ENCODE peak calls at places on chromosome 21, in nine cellular contexts. One of them, this sample, is unnamed.

GRCh38 chr21:24045775-24046215 is 1561.5 kb downstream of the MRPL39 start:
- DNase-seq in SK-N-SH: peak
- DNase-seq in PC-3: peak
- DNase-seq in neural progenitor cell: peak
- DNase-seq in MM.1S: peak
- DNase-seq in hepatocyte: peak
- DNase-seq in GM23248: peak
- DNase-seq in HCT116: no peak
- DNase-seq in GM23338: peak
- DNase-seq in this sample: no peak

GRCh38 chr21:27425172-27425571 is 458.3 kb upstream of the ADAMTS5 start:
- DNase-seq in SK-N-SH: no peak
- DNase-seq in PC-3: no peak
- DNase-seq in neural progenitor cell: no peak
- DNase-seq in MM.1S: no peak
- DNase-seq in hepatocyte: no peak
- DNase-seq in GM23248: peak
- DNase-seq in HCT116: no peak
- DNase-seq in GM23338: peak
- DNase-seq in this sample: no peak

GRCh38 chr21:31911138-31911907 is 38.5 kb downstream of the HUNK start:
- DNase-seq in SK-N-SH: no peak
- DNase-seq in PC-3: peak
- DNase-seq in neural progenitor cell: no peak
- DNase-seq in MM.1S: no peak
- DNase-seq in hepatocyte: peak
- DNase-seq in GM23248: peak
- DNase-seq in HCT116: no peak
- DNase-seq in GM23338: no peak
- DNase-seq in this sample: no peak

GRCh38 chr21:31599563-31599962 is 59.9 kb upstream of the SOD1 start:
- DNase-seq in SK-N-SH: no peak
- DNase-seq in PC-3: no peak
- DNase-seq in neural progenitor cell: no peak
- DNase-seq in MM.1S: no peak
- DNase-seq in hepatocyte: no peak
- DNase-seq in GM23248: no peak
- DNase-seq in HCT116: no peak
- DNase-seq in GM23338: no peak
- DNase-seq in this sample: no peak

GRCh38 chr21:38920631-38921398 is 115.1 kb downstream of the ETS2 start:
- DNase-seq in SK-N-SH: no peak
- DNase-seq in PC-3: peak
- DNase-seq in neural progenitor cell: no peak
- DNase-seq in MM.1S: no peak
- DNase-seq in hepatocyte: no peak
- DNase-seq in GM23248: peak
- DNase-seq in HCT116: no peak
- DNase-seq in GM23338: no peak
- DNase-seq in this sample: no peak

GRCh38 chr21:19853709-19854575 is 1144.3 kb upstream of the NCAM2 start:
- DNase-seq in SK-N-SH: no peak
- DNase-seq in PC-3: no peak
- DNase-seq in neural progenitor cell: no peak
- DNase-seq in MM.1S: peak
- DNase-seq in hepatocyte: peak
- DNase-seq in GM23248: no peak
- DNase-seq in HCT116: no peak
- DNase-seq in GM23338: peak
- DNase-seq in this sample: no peak

GRCh38 chr21:29091032-29091431 is 17.6 kb upstream of the CCT8 start:
- DNase-seq in SK-N-SH: no peak
- DNase-seq in PC-3: peak
- DNase-seq in neural progenitor cell: no peak
- DNase-seq in MM.1S: no peak
- DNase-seq in hepatocyte: no peak
- DNase-seq in GM23248: peak
- DNase-seq in HCT116: no peak
- DNase-seq in GM23338: no peak
- DNase-seq in this sample: no peak

GRCh38 chr21:28237661-28238060 is 755.0 kb downstream of the LTN1 start:
- DNase-seq in SK-N-SH: no peak
- DNase-seq in PC-3: no peak
- DNase-seq in neural progenitor cell: no peak
- DNase-seq in MM.1S: no peak
- DNase-seq in hepatocyte: no peak
- DNase-seq in GM23248: no peak
- DNase-seq in HCT116: no peak
- DNase-seq in GM23338: no peak
- DNase-seq in this sample: no peak

GRCh38 chr21:21788591-21788990 is 790.4 kb downstream of the NCAM2 start:
- DNase-seq in SK-N-SH: no peak
- DNase-seq in PC-3: no peak
- DNase-seq in neural progenitor cell: no peak
- DNase-seq in MM.1S: no peak
- DNase-seq in hepatocyte: no peak
- DNase-seq in GM23248: no peak
- DNase-seq in HCT116: no peak
- DNase-seq in GM23338: no peak
- DNase-seq in this sample: no peak

GRCh38 chr21:33109574-33110339 is 39.8 kb downstream of the OLIG1 start:
- DNase-seq in SK-N-SH: no peak
- DNase-seq in PC-3: no peak
- DNase-seq in neural progenitor cell: peak
- DNase-seq in MM.1S: no peak
- DNase-seq in hepatocyte: peak
- DNase-seq in GM23248: no peak
- DNase-seq in HCT116: no peak
- DNase-seq in GM23338: peak
- DNase-seq in this sample: no peak

GRCh38 chr21:34792504-34793089 is 123.8 kb downstream of the CLIC6 start:
- DNase-seq in SK-N-SH: no peak
- DNase-seq in PC-3: no peak
- DNase-seq in neural progenitor cell: no peak
- DNase-seq in MM.1S: no peak
- DNase-seq in hepatocyte: no peak
- DNase-seq in GM23248: no peak
- DNase-seq in HCT116: no peak
- DNase-seq in GM23338: no peak
- DNase-seq in this sample: no peak

GRCh38 chr21:34793471-34793870 is 124.7 kb downstream of the CLIC6 start:
- DNase-seq in SK-N-SH: no peak
- DNase-seq in PC-3: no peak
- DNase-seq in neural progenitor cell: no peak
- DNase-seq in MM.1S: no peak
- DNase-seq in hepatocyte: no peak
- DNase-seq in GM23248: no peak
- DNase-seq in HCT116: no peak
- DNase-seq in GM23338: no peak
- DNase-seq in this sample: no peak

GRCh38 chr21:34795152-34796141 is 126.7 kb downstream of the CLIC6 start:
- DNase-seq in SK-N-SH: no peak
- DNase-seq in PC-3: peak
- DNase-seq in neural progenitor cell: no peak
- DNase-seq in MM.1S: no peak
- DNase-seq in hepatocyte: peak
- DNase-seq in GM23248: peak
- DNase-seq in HCT116: peak
- DNase-seq in GM23338: no peak
- DNase-seq in this sample: no peak

GRCh38 chr21:34796518-34797201 is 127.9 kb downstream of the CLIC6 start:
- DNase-seq in SK-N-SH: no peak
- DNase-seq in PC-3: peak
- DNase-seq in neural progenitor cell: no peak
- DNase-seq in MM.1S: no peak
- DNase-seq in hepatocyte: peak
- DNase-seq in GM23248: peak
- DNase-seq in HCT116: peak
- DNase-seq in GM23338: peak
- DNase-seq in this sample: no peak

DNA sequence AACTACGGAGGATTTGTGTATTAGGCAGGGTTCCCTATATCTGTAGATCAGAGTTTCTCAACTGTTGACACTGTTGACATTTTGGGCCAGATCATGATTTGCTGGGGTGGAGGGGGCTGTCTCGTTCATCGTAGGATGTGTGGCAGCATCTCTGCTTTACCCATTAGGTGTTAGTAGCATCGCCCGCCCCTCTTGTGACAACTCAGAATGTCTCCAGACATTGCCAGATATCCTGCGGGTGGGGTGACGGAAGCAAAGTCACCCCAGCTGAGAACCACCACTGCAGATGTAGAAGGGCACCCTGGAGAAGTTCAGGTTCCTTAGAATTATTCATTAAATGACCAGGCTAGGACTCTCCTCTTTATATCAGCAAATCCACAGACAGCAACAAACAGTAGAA is 125.9 kb downstream of the CLIC6 start:
- DNase-seq in SK-N-SH: no peak
- DNase-seq in PC-3: no peak
- DNase-seq in neural progenitor cell: no peak
- DNase-seq in MM.1S: no peak
- DNase-seq in hepatocyte: no peak
- DNase-seq in GM23248: no peak
- DNase-seq in HCT116: no peak
- DNase-seq in GM23338: no peak
- DNase-seq in this sample: no peak
- H3K4me2 ChIP-seq in SK-N-SH: no peak
- H3K4me2 ChIP-seq in PC-3: peak
- H3K4me2 ChIP-seq in neural progenitor cell: peak
- H3K4me2 ChIP-seq in MM.1S: no peak
- H3K4me2 ChIP-seq in hepatocyte: peak
- H3K4me2 ChIP-seq in GM23248: peak
- H3K4me2 ChIP-seq in HCT116: peak
- H3K4me2 ChIP-seq in GM23338: no peak
- H3K4me2 ChIP-seq in this sample: no peak

GRCh38 chr21:41168391-41169257 is 664 bp downstream of the BACE2 start:
- DNase-seq in SK-N-SH: peak
- DNase-seq in PC-3: peak
- DNase-seq in neural progenitor cell: peak
- DNase-seq in MM.1S: peak
- DNase-seq in hepatocyte: peak
- DNase-seq in GM23248: peak
- DNase-seq in HCT116: no peak
- DNase-seq in GM23338: peak
- DNase-seq in this sample: no peak

GRCh38 chr21:41171210-41171609 is 3.2 kb downstream of the BACE2 start:
- DNase-seq in SK-N-SH: no peak
- DNase-seq in PC-3: peak
- DNase-seq in neural progenitor cell: no peak
- DNase-seq in MM.1S: no peak
- DNase-seq in hepatocyte: no peak
- DNase-seq in GM23248: no peak
- DNase-seq in HCT116: no peak
- DNase-seq in GM23338: no peak
- DNase-seq in this sample: no peak

GRCh38 chr21:41169258-41169576 is 1.3 kb downstream of the BACE2 start:
- DNase-seq in SK-N-SH: no peak
- DNase-seq in PC-3: no peak
- DNase-seq in neural progenitor cell: no peak
- DNase-seq in MM.1S: no peak
- DNase-seq in hepatocyte: no peak
- DNase-seq in GM23248: no peak
- DNase-seq in HCT116: no peak
- DNase-seq in GM23338: no peak
- DNase-seq in this sample: no peak

GRCh38 chr21:41169701-41170100 is 1.7 kb downstream of the BACE2 start:
- DNase-seq in SK-N-SH: no peak
- DNase-seq in PC-3: no peak
- DNase-seq in neural progenitor cell: no peak
- DNase-seq in MM.1S: no peak
- DNase-seq in hepatocyte: no peak
- DNase-seq in GM23248: peak
- DNase-seq in HCT116: no peak
- DNase-seq in GM23338: no peak
- DNase-seq in this sample: no peak

GRCh38 chr21:41170442-41170841 is 2.5 kb downstream of the BACE2 start:
- DNase-seq in SK-N-SH: peak
- DNase-seq in PC-3: peak
- DNase-seq in neural progenitor cell: peak
- DNase-seq in MM.1S: peak
- DNase-seq in hepatocyte: peak
- DNase-seq in GM23248: peak
- DNase-seq in HCT116: no peak
- DNase-seq in GM23338: peak
- DNase-seq in this sample: peak
- TF ChIP-seq EZH2phosphoT487 in SK-N-SH: no peak
- TF ChIP-seq EZH2phosphoT487 in PC-3: no peak
- TF ChIP-seq EZH2phosphoT487 in neural progenitor cell: no peak
- TF ChIP-seq EZH2phosphoT487 in MM.1S: no peak
- TF ChIP-seq EZH2phosphoT487 in hepatocyte: no peak
- TF ChIP-seq EZH2phosphoT487 in GM23248: no peak
- TF ChIP-seq EZH2phosphoT487 in HCT116: no peak
- TF ChIP-seq EZH2phosphoT487 in GM23338: no peak
- TF ChIP-seq EZH2phosphoT487 in this sample: no peak

DNA sequence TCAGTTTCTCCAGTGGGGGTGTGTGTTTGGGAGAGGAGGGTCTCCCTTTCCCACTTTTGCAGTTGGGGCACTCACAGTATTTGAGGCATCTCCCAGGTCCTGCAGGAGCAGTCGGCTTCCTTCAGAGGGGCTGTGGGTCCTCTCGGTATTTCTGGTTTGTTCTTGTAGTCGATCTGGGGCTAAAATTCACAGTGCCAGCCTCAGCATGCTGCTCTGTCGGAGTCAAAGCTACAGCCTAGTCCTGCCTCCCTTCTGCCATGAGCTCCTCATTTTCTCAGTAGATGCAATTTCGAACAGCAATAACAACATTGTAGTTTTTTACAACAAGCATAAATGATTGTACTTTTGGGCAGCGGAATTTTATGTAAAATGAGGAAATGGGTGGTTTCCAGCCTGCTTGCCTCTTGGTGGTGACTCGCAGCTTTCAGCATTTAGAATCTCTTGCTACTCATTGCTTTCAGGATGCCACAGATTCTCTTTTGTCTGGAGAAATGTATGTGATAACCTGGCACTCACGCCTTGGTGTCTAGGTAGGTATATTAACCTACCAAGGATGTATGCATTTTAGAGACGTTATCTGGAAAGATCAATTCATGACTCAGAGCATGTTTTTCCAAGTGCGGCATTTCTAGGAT is 82.4 kb upstream of the C21orf91 start:
- DNase-seq in SK-N-SH: no peak
- DNase-seq in PC-3: peak
- DNase-seq in neural progenitor cell: no peak
- DNase-seq in MM.1S: no peak
- DNase-seq in hepatocyte: no peak
- DNase-seq in GM23248: peak
- DNase-seq in HCT116: no peak
- DNase-seq in GM23338: no peak
- DNase-seq in this sample: no peak
- H3K4me2 ChIP-seq in SK-N-SH: no peak
- H3K4me2 ChIP-seq in PC-3: peak
- H3K4me2 ChIP-seq in neural progenitor cell: no peak
- H3K4me2 ChIP-seq in MM.1S: no peak
- H3K4me2 ChIP-seq in hepatocyte: no peak
- H3K4me2 ChIP-seq in GM23248: no peak
- H3K4me2 ChIP-seq in HCT116: no peak
- H3K4me2 ChIP-seq in GM23338: no peak
- H3K4me2 ChIP-seq in this sample: no peak

DNA sequence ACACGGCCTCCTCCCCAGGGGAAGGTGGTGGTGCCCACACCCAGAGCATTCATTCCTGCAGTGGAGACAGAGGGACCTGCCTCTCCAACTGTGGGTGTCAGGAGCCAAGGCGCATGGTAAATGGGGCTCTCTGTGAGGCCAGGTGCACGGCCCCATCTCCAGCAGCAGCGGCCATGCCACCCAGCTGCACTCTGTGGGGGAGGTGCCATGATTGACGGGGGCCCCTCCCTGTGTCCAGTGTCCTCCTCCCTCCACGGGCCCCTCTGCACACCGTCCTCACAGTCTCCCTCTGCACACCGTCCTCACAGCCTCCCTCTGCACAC is 83.6 kb upstream of the COL6A1 start:
- DNase-seq in SK-N-SH: no peak
- DNase-seq in PC-3: no peak
- DNase-seq in neural progenitor cell: no peak
- DNase-seq in MM.1S: no peak
- DNase-seq in hepatocyte: no peak
- DNase-seq in GM23248: no peak
- DNase-seq in HCT116: no peak
- DNase-seq in GM23338: no peak
- DNase-seq in this sample: no peak
- TF ChIP-seq EZH2phosphoT487 in SK-N-SH: no peak
- TF ChIP-seq EZH2phosphoT487 in PC-3: no peak
- TF ChIP-seq EZH2phosphoT487 in neural progenitor cell: no peak
- TF ChIP-seq EZH2phosphoT487 in MM.1S: no peak
- TF ChIP-seq EZH2phosphoT487 in hepatocyte: no peak
- TF ChIP-seq EZH2phosphoT487 in GM23248: no peak
- TF ChIP-seq EZH2phosphoT487 in HCT116: no peak
- TF ChIP-seq EZH2phosphoT487 in GM23338: no peak
- TF ChIP-seq EZH2phosphoT487 in this sample: no peak

This sample was measured in OCI-LY7.